ENCODE peak calls at places on chromosomes 5 and 9, in five cellular contexts. S is kidney tubule cell; J is NCI-H526 treated with DMSO at 0.1 percent for 48 hours; W is cardiac fibroblast; U is activated CD8-positive, alpha-beta memory T cell treated with anti-CD3 and anti-CD28 coated beads for 4 hours. E is an unnamed sample.
A peak's percentile ranks its signal among the peaks of the same experiment; 100 is the strongest.

GRCh38 chr9:108991479-108991878 is 21.8 kb downstream of the CTNNAL1 start:
- DNase-seq in S (no peak), J (no peak), U (no peak), W (peak; percentile 53), E (no peak)

GRCh38 chr5:146368137-146368536 is 29.5 kb downstream of the POU4F3 start:
- DNase-seq in J (no peak), S (peak; percentile 15), W (no peak), U (no peak), E (no peak)

GRCh38 chr5:96279796-96280542 is 153.1 kb downstream of the PCSK1 start:
- DNase-seq in U (no peak), W (peak; percentile 6), S (peak; percentile 82), J (no peak), E (no peak)

GRCh38 chr9:132768932-132769894 is 98.9 kb downstream of the GTF3C4 start:
- DNase-seq in U (peak; percentile 48), J (peak; percentile 43), W (peak; percentile 82), S (peak; percentile 74), E (peak; percentile 39)

GRCh38 chr9:116494815-116495634 is 192.1 kb upstream of the TRIM32 start:
- DNase-seq in J (no peak), W (no peak), S (no peak), U (no peak), E (no peak)

GRCh38 chr5:144273232-144274027 is 102.8 kb downstream of the KCTD16 start:
- DNase-seq in U (no peak), J (no peak), S (no peak), W (no peak), E (no peak)

GRCh38 chr5:39399135-39400036 is 25.4 kb downstream of the DAB2 start:
- DNase-seq in W (peak; percentile 97), S (peak; percentile 96), U (no peak), J (no peak), E (no peak)

GRCh38 chr9:138117836-138118235 is 240.3 kb downstream of the CACNA1B start:
- DNase-seq in S (no peak), J (no peak), U (no peak), W (no peak), E (no peak)

GRCh38 chr5:170809551-170809950 is 26.0 kb downstream of the GABRP start:
- DNase-seq in U (no peak), W (peak; percentile 73), J (peak; percentile 56), S (peak; percentile 39), E (no peak)

GRCh38 chr9:129624168-129624759 is 1.7 kb upstream of the NTMT1 start:
- DNase-seq in S (peak; percentile 50), W (peak; percentile 60), J (peak; percentile 12), U (peak; percentile 47), E (peak; percentile 66)

GRCh38 chr5:134245101-134245604 is 19.3 kb upstream of the PPP2CA start:
- DNase-seq in U (no peak), S (peak; percentile 84), J (no peak), W (peak; percentile 76), E (no peak)

GRCh38 chr5:130720355-130720754 is 444.7 kb downstream of the HINT1 start:
- DNase-seq in W (peak; percentile 69), U (no peak), J (peak; percentile 9), S (peak; percentile 54), E (no peak)

GRCh38 chr9:118652258-118652657 is 717.0 kb downstream of the BRINP1 start:
- DNase-seq in U (no peak), W (no peak), S (peak; percentile 25), J (no peak), E (no peak)

GRCh38 chr5:133455681-133456080 is 156.7 kb downstream of the FSTL4 start:
- DNase-seq in J (no peak), S (no peak), U (no peak), W (peak; percentile 4), E (no peak)

GRCh38 chr5:181187500-181188213 is 17.3 kb downstream of the TRIM7 start:
- DNase-seq in U (no peak), W (peak; percentile 87), J (no peak), S (peak; percentile 82), E (peak; percentile 57)

GRCh38 chr9:82466616-82467251 is 478.2 kb downstream of the SPATA31D1 start:
- DNase-seq in S (peak; percentile 9), W (peak; percentile 7), J (no peak), U (no peak), E (no peak)

GRCh38 chr5:158194561-158194961 is 335.6 kb upstream of the CLINT1 start:
- DNase-seq in U (no peak), W (no peak), S (no peak), J (peak; percentile 90), E (no peak)

GRCh38 chr5:149406203-149406978 is 27.3 kb upstream of the IL17B start:
- DNase-seq in W (peak; percentile 96), S (no peak), U (no peak), J (no peak), E (no peak)

GRCh38 chr9:128632066-128632465 is 24.6 kb downstream of the DYNC2I2 start:
- DNase-seq in U (no peak), S (no peak), J (no peak), W (no peak), E (no peak)

GRCh38 chr5:179526978-179527377 is 23.4 kb upstream of the RUFY1 start:
- DNase-seq in S (no peak), U (no peak), W (no peak), J (no peak), E (no peak)

GRCh38 chr5:40572947-40573346 is 106.8 kb upstream of the PTGER4 start:
- DNase-seq in S (no peak), U (no peak), J (no peak), W (peak; percentile 78), E (no peak)

GRCh38 chr5:141814064-141814982 is 63.9 kb downstream of the PCDH1 start:
- DNase-seq in J (peak; percentile 16), U (no peak), W (peak; percentile 27), S (peak; percentile 60), E (no peak)

GRCh38 chr5:44952376-44952775 is 143.6 kb downstream of the MRPS30 start:
- DNase-seq in W (peak; percentile 12), U (no peak), J (peak; percentile 81), S (peak; percentile 59), E (no peak)

GRCh38 chr5:138903113-138903789 is 28.1 kb upstream of the LRRTM2 start:
- DNase-seq in U (no peak), S (peak; percentile 59), W (peak; percentile 62), J (no peak), E (no peak)

GRCh38 chr5:104755806-104756205 is 1193.2 kb upstream of the NUDT12 start:
- DNase-seq in W (no peak), U (no peak), J (no peak), S (no peak), E (no peak)

GRCh38 chr9:110802416-110803035 is 133.9 kb downstream of the MUSK start:
- DNase-seq in U (no peak), J (no peak), S (no peak), W (peak; percentile 78), E (no peak)

GRCh38 chr5:154513669-154514084 is 35.6 kb upstream of the HAND1 start:
- DNase-seq in W (peak; percentile 4), U (no peak), S (no peak), J (no peak), E (no peak)

GRCh38 chr9:34986541-34987047 is 3.0 kb upstream of the DNAJB5 start:
- DNase-seq in J (no peak), S (peak; percentile 35), U (peak; percentile 64), W (peak; percentile 46), E (no peak)

GRCh38 chr9:134275379-134275778 is 50.9 kb upstream of the RXRA start:
- DNase-seq in W (no peak), J (no peak), U (no peak), S (no peak), E (no peak)

GRCh38 chr9:82558855-82559615 is 503.9 kb downstream of the RASEF start:
- DNase-seq in U (no peak), J (no peak), W (no peak), S (peak; percentile 51), E (no peak)

GRCh38 chr5:32076699-32077695 is 97.1 kb downstream of the GOLPH3 start:
- DNase-seq in U (no peak), W (peak; percentile 71), S (peak; percentile 67), J (peak; percentile 21), E (no peak)

GRCh38 chr5:108661590-108662219 is 86.0 kb upstream of the FER start:
- DNase-seq in U (no peak), J (no peak), S (peak; percentile 78), W (peak; percentile 44), E (no peak)

GRCh38 chr5:67807116-67807888 is 408.3 kb upstream of the PIK3R1 start:
- DNase-seq in J (no peak), S (no peak), W (no peak), U (no peak), E (no peak)

GRCh38 chr5:11407553-11408145 is 496.6 kb downstream of the CTNND2 start:
- DNase-seq in U (no peak), J (no peak), W (no peak), S (no peak), E (no peak)

GRCh38 chr5:123098767-123099513 is 9.9 kb downstream of the PRDM6 start:
- DNase-seq in J (no peak), W (peak; percentile 55), U (no peak), S (no peak), E (no peak)

GRCh38 chr5:97231025-97231636 is 48.1 kb upstream of the RIOK2 start:
- DNase-seq in U (no peak), W (peak; percentile 88), J (peak; percentile 36), S (peak; percentile 73), E (no peak)

GRCh38 chr9:114397848-114398605 is 10.2 kb upstream of the AKNA start:
- DNase-seq in J (peak; percentile 80), S (peak; percentile 94), W (peak; percentile 94), U (peak; percentile 88), E (peak; percentile 96)

GRCh38 chr5:28648108-28648507 is 1609.7 kb upstream of the CDH9 start:
- DNase-seq in J (no peak), W (no peak), S (peak; percentile 49), U (no peak), E (no peak)

E was measured in natural killer cell.